ENCODE peak calls at places on chromosomes 7 and 10, in nine cellular contexts. Y, J, H, O, S, V, C, T and E are unnamed samples.

GRCh38 chr10:109676703-109677102 is 246.6 kb downstream of the XPNPEP1 start:
- DNase-seq in H (peak), C (no peak), J (no peak), V (no peak), O (no peak), T (no peak), Y (no peak), S (no peak), E (no peak)

GRCh38 chr10:88401671-88402347 is 181.3 kb downstream of the RNLS start:
- DNase-seq in H (peak), J (no peak), C (no peak), S (no peak), O (no peak), V (no peak), T (no peak), Y (no peak), E (no peak)

GRCh38 chr10:118505363-118505762 is 90.1 kb downstream of the PRLHR start:
- DNase-seq in H (no peak), O (no peak), S (no peak), J (no peak), T (no peak), C (no peak), Y (no peak), V (no peak), E (no peak)

GRCh38 chr7:22219739-22220493 is 137.0 kb downstream of the RAPGEF5 start:
- DNase-seq in J (no peak), Y (no peak), T (no peak), S (no peak), C (no peak), O (no peak), H (no peak), V (no peak), E (no peak)

GRCh38 chr7:33904680-33905388 is 505 bp upstream of the BMPER start:
- DNase-seq in V (peak), S (no peak), J (peak), C (peak), Y (no peak), H (peak), O (peak), T (peak), E (peak)

GRCh38 chr7:128221929-128222403 is 19.1 kb upstream of the LEP start:
- DNase-seq in V (peak), C (no peak), T (no peak), O (no peak), H (peak), J (no peak), S (peak), Y (no peak), E (no peak)

GRCh38 chr7:105164751-105165150 is 150.7 kb downstream of the KMT2E start:
- DNase-seq in V (no peak), C (no peak), O (no peak), T (no peak), S (no peak), J (no peak), H (no peak), Y (no peak), E (no peak)

GRCh38 chr7:519429-519973 is at the start of gene PDGFA:
- DNase-seq in O (peak), S (no peak), J (peak), V (peak), Y (no peak), H (no peak), T (peak), C (no peak), E (peak)

GRCh38 chr10:132449051-132449825 is 52.2 kb downstream of the PWWP2B start:
- DNase-seq in Y (peak), V (peak), O (no peak), S (no peak), H (no peak), C (no peak), T (no peak), J (no peak), E (no peak)

GRCh38 chr10:51269816-51270215 is 195.5 kb downstream of the PRKG1 start:
- DNase-seq in Y (no peak), J (no peak), S (no peak), C (no peak), H (peak), V (no peak), T (no peak), O (no peak), E (no peak)

GRCh38 chr7:105782391-105783063 is 93.9 kb downstream of the ATXN7L1 start:
- DNase-seq in O (no peak), C (no peak), Y (no peak), T (no peak), J (no peak), H (peak), S (peak), V (no peak), E (no peak)

GRCh38 chr7:98418636-98419315 is 17.9 kb upstream of the BAIAP2L1 start:
- DNase-seq in S (peak), T (no peak), H (peak), V (peak), C (peak), J (no peak), Y (peak), O (no peak), E (no peak)

GRCh38 chr10:27383595-27384542 is 120.2 kb upstream of the RAB18 start:
- DNase-seq in V (no peak), S (no peak), H (peak), T (no peak), O (no peak), Y (no peak), C (no peak), J (no peak), E (no peak)